ENCODE peak calls at places on chromosomes 7 and 10, in eight cellular contexts. H is WTC11, S is GM13977, C is choroid plexus epithelial cell, P is esophagus muscularis mucosa, T is suprapubic skin, X is fibroblast of mammary gland, U is foreskin fibroblast. I is an unnamed sample.

GRCh38 chr10:44233561-44234470 is 151.1 kb downstream of the CXCL12 start:
- DNase-seq in H (peak; percentile 93), S (no peak), C (peak; percentile 37), P (peak; percentile 79), T (no peak), X (no peak), U (no peak), I (no peak)

GRCh38 chr10:129219364-129219763 is 247.7 kb upstream of the MGMT start:
- DNase-seq in H (no peak), S (no peak), C (no peak), P (no peak), T (no peak), X (no peak), U (no peak), I (no peak)

GRCh38 chr7:127252736-127253288 is at the start of gene GRM8:
- DNase-seq in H (peak; percentile 80), S (peak; percentile 46), C (peak; percentile 26), P (no peak), T (no peak), X (peak; percentile 48), U (peak; percentile 26), I (no peak)

GRCh38 chr10:103447187-103447586 is 5.0 kb downstream of the CALHM2 start:
- DNase-seq in H (no peak), S (no peak), C (no peak), P (no peak), T (no peak), X (no peak), U (no peak), I (no peak)

GRCh38 chr7:123580406-123581161 is 21.0 kb upstream of the ASB15 start:
- DNase-seq in H (no peak), S (peak; percentile 11), C (peak; percentile 82), P (no peak), T (no peak), X (peak; percentile 64), U (peak; percentile 26), I (peak; percentile 35)

GRCh38 chr7:69761290-69761922 is 163.1 kb downstream of the AUTS2 start:
- DNase-seq in H (no peak), S (no peak), C (no peak), P (no peak), T (no peak), X (no peak), U (no peak), I (no peak)

GRCh38 chr7:72286486-72286885 is 125.7 kb downstream of the CALN1 start:
- DNase-seq in H (no peak), S (no peak), C (no peak), P (no peak), T (no peak), X (no peak), U (no peak), I (no peak)

GRCh38 chr7:7696458-7697119 is 21.8 kb downstream of the RPA3 start:
- DNase-seq in H (no peak), S (no peak), C (peak; percentile 81), P (no peak), T (no peak), X (peak; percentile 77), U (peak; percentile 64), I (peak; percentile 27)

GRCh38 chr7:92244803-92245486 is 769 bp downstream of the KRIT1 start:
- DNase-seq in H (no peak), S (no peak), C (peak; percentile 28), P (no peak), T (no peak), X (peak; percentile 27), U (no peak), I (peak; percentile 15)

GRCh38 chr10:44306147-44306710 is 78.7 kb downstream of the CXCL12 start:
- DNase-seq in H (no peak), S (no peak), C (peak; percentile 46), P (peak; percentile 64), T (no peak), X (peak; percentile 82), U (peak; percentile 56), I (peak; percentile 63)

GRCh38 chr10:96588060-96588554 is 1.3 kb upstream of the TM9SF3 start:
- DNase-seq in H (no peak), S (no peak), C (no peak), P (no peak), T (no peak), X (no peak), U (no peak), I (no peak)

GRCh38 chr7:72249106-72249505 is 163.0 kb downstream of the CALN1 start:
- DNase-seq in H (no peak), S (no peak), C (no peak), P (no peak), T (no peak), X (no peak), U (no peak), I (no peak)

GRCh38 chr10:114458216-114458615 is 53.9 kb upstream of the AFAP1L2 start:
- DNase-seq in H (no peak), S (no peak), C (no peak), P (no peak), T (no peak), X (no peak), U (no peak), I (no peak)

GRCh38 chr10:114453576-114453975 is 49.3 kb upstream of the AFAP1L2 start:
- DNase-seq in H (no peak), S (no peak), C (no peak), P (no peak), T (no peak), X (no peak), U (no peak), I (no peak)

GRCh38 chr10:114458955-114459354 is 54.7 kb upstream of the AFAP1L2 start:
- DNase-seq in H (peak; percentile 78), S (peak; percentile 58), C (peak; percentile 64), P (peak; percentile 84), T (no peak), X (peak; percentile 47), U (no peak), I (no peak)
- TF ChIP-seq CTCF in H (peak; percentile 71), S (peak; percentile 38), C (peak; percentile 68), P (peak; percentile 43), T (no peak), X (peak; percentile 48), U (peak; percentile 19), I (peak; percentile 58)

DNA sequence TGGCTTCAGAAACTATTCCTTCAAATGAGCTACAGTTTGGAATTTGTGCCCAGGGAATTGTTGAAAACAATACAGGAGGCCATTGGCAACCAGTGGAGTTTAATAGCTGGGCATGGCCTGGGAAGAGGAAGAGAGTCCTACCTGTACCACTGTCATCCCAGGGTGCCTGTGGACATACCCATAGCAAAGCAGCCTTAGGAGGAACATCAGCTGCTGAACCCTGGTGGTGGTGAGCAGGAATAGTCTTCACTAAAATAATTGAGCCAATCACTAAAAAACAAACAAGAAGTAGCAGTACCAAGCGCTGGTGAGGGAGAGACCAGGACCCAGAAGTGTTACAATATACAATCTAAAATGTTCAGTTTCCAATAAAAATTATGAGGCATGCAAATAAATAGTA is 14.5 kb downstream of the IGFBP1 start:
- DNase-seq in H (no peak), S (no peak), C (peak; percentile 11), P (no peak), T (no peak), X (no peak), U (no peak), I (no peak)
- TF ChIP-seq CTCF in H (no peak), S (no peak), C (peak; percentile 36), P (no peak), T (no peak), X (peak; percentile 18), U (no peak), I (peak; percentile 48)

DNA sequence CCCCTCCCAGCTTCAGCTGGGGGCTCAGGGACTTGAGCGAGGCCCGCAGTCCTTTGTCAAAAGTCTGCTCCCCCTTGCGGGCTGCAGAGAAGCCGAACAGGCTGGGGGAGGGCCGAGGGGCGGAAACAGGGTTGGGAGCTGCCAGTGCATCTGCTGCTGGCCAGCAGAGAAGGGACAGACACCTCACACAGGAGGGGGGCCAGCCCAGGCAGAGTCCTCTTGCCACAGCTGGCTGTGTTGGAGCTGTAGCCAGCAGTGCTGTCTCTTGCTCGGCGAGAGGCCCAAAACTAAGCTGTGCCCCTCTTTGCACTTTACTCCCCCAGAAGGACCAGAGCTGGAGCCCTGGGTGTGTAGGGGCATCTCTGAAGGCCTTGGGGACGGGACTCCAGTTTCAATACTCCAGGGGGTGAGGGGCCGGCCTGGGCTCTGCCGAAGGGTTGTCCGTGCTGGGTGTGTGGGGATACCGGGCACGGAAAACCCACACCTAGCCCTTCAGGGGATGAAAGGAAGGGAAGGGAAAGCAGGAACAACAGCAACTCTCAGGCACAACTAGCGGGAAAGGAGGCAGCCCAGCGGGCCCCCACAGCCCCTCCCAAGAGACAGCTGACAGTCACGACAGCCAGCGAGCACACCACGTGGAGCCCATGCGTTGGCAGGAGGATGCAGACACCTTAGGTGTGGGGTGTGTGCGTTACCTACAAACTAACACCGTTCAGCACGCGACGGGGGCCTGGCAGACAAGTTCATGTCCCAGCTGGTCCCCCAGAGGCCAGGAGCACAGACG is 17.8 kb downstream of the YKT6 start:
- DNase-seq in H (peak; percentile 81), S (no peak), C (no peak), P (no peak), T (no peak), X (no peak), U (no peak), I (no peak)
- TF ChIP-seq CTCF in H (no peak), S (no peak), C (peak; percentile 14), P (no peak), T (no peak), X (no peak), U (no peak), I (no peak)

DNA sequence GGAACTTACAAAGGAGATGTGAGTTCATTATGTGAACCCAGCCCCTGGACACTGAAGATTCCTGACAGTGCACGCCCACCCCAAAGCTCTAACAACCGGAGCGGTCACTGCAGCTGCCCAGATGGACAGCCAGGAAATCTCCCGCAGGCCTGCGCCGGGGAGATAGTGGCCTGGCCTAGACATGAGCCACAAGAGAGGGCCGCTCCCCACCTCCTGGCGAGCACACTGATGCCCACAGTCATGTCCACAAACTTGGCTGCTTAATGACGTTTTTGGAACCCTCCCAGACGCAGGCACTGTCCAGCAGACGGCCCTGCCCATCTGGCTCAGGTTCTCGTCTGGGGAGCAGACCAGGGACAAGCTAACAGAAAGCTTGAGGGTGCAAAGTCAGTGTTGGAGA is 34.2 kb downstream of the TCERG1L start:
- DNase-seq in H (no peak), S (no peak), C (no peak), P (peak; percentile 86), T (no peak), X (no peak), U (no peak), I (no peak)
- TF ChIP-seq CTCF in H (no peak), S (no peak), C (no peak), P (no peak), T (no peak), X (no peak), U (no peak), I (no peak)

I was measured in HFFc6.